ENCODE peak calls at places on chromosomes 12 and 14, in ten cellular contexts. Y, J, T, M, V, X, L, K, A and S are unnamed samples.
A peak's percentile ranks its signal among the peaks of the same experiment; 100 is the strongest.

GRCh38 chr12:7642876-7643309 is 22.8 kb downstream of the APOBEC1 start:
- DNase-seq in M (no peak), V (no peak), Y (no peak), K (peak; percentile 3), J (no peak), A (no peak), X (no peak), L (no peak), T (peak; percentile 37), S (peak; percentile 47)

GRCh38 chr12:13780453-13780852 is 200.9 kb downstream of the GRIN2B start:
- DNase-seq in X (no peak), V (no peak), L (no peak), T (no peak), J (no peak), A (no peak), Y (no peak), K (no peak), M (no peak), S (no peak)

GRCh38 chr14:81970307-81970706 is 436.7 kb upstream of the SEL1L start:
- DNase-seq in L (no peak), J (no peak), Y (no peak), K (no peak), A (no peak), V (no peak), T (no peak), M (no peak), X (no peak), S (no peak)

GRCh38 chr12:80196419-80196818 is 97.1 kb downstream of the OTOGL start:
- DNase-seq in Y (no peak), K (no peak), X (no peak), V (no peak), T (no peak), M (no peak), J (no peak), L (no peak), A (no peak), S (no peak)

GRCh38 chr12:19706936-19707335 is 267.6 kb downstream of the AEBP2 start:
- DNase-seq in Y (no peak), V (no peak), A (no peak), K (no peak), J (no peak), T (no peak), X (no peak), M (no peak), L (no peak), S (no peak)

GRCh38 chr12:121038861-121039654 is at the start of gene OASL:
- DNase-seq in T (peak; percentile 68), M (no peak), X (no peak), V (no peak), K (peak; percentile 20), Y (no peak), A (peak; percentile 77), L (no peak), J (no peak), S (peak; percentile 49)

GRCh38 chr14:78291958-78292357 is 121.8 kb downstream of the NRXN3 start:
- DNase-seq in L (no peak), Y (no peak), K (no peak), M (no peak), J (no peak), X (no peak), A (no peak), T (no peak), V (no peak), S (no peak)

GRCh38 chr12:13566286-13566685 is 369.8 kb downstream of the EMP1 start:
- DNase-seq in X (no peak), J (no peak), T (peak; percentile 43), K (no peak), M (no peak), Y (no peak), L (no peak), V (no peak), A (no peak), S (no peak)

GRCh38 chr12:64680235-64680634 is 69.9 kb downstream of the RASSF3 start:
- DNase-seq in Y (no peak), V (peak; percentile 32), T (no peak), L (no peak), K (no peak), J (no peak), A (no peak), X (no peak), M (no peak), S (peak; percentile 77)

GRCh38 chr12:33994857-33995808 is 27.2 kb upstream of the ALG10 start:
- DNase-seq in T (no peak), M (no peak), L (no peak), X (no peak), Y (no peak), V (no peak), J (no peak), K (no peak), A (no peak), S (no peak)

GRCh38 chr12:18054925-18055324 is 35.1 kb downstream of the RERGL start:
- DNase-seq in M (no peak), X (no peak), L (no peak), A (no peak), Y (no peak), T (no peak), J (no peak), K (no peak), V (no peak), S (no peak)

GRCh38 chr12:50087995-50088394 is 2.9 kb downstream of the SMARCD1 start:
- DNase-seq in X (no peak), L (no peak), A (no peak), V (no peak), K (peak; percentile 87), J (no peak), M (no peak), Y (no peak), T (peak; percentile 91), S (no peak)

GRCh38 chr14:94559638-94560290 is 1.5 kb upstream of the SERPINA4 start:
- DNase-seq in J (no peak), K (no peak), M (no peak), Y (no peak), L (no peak), T (no peak), X (no peak), A (no peak), V (no peak), S (no peak)

DNA sequence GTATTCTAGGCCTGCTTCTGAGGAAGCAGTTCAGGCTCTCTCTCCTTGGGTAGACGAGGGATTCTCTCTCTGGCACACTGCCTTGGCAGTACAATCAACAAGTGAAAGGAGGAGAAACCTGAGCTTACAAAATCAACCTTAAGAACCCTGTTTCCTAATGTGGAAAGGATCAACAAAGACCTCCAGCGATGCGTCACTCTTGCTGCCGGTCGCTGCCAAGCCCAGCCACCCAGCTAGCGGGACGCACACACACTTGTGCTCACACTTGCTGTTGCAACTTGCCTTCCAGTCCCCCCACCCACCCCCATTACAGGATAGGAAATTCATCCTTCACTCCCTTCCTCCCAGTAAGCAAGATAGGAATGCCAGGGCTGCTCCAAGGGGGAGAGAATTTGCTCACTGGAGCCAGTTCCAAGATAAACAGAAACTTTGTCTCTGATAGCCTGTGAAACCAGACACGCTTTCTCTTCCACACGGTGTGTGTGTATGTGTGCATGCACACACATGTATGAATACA is 144.3 kb downstream of the BCL11B start:
- DNase-seq in K (no peak), A (peak; percentile 18), L (no peak), M (no peak), V (peak; percentile 38), Y (peak; percentile 68), J (no peak), X (no peak), T (no peak), S (no peak)
- H3K4me3 ChIP-seq in K (no peak overlapping the region), A (no peak overlapping the region), L (no peak overlapping the region), M (no peak overlapping the region), V (no peak overlapping the region), Y (no peak overlapping the region), J (no peak overlapping the region), X (no peak overlapping the region), T (no peak overlapping the region), S (no peak overlapping the region)

GRCh38 chr12:108765289-108765764 is 34.0 kb upstream of the CORO1C start:
- DNase-seq in K (no peak), M (no peak), A (no peak), L (no peak), Y (no peak), T (no peak), V (peak; percentile 65), J (no peak), X (no peak), S (no peak)
- H3K4me1 ChIP-seq in K (no peaks in the 10 kb centered on the region), M (peaks cover 6% of the 10 kb centered on the region), A (peaks cover 7% of the 10 kb centered on the region), L (peaks cover 9% of the 10 kb centered on the region), Y (no peaks in the 10 kb centered on the region), T (no peaks in the 10 kb centered on the region), V (peaks cover 2% of the 10 kb centered on the region), J (no peaks in the 10 kb centered on the region), X (peaks cover 11% of the 10 kb centered on the region), S (no peaks in the 10 kb centered on the region)

DNA sequence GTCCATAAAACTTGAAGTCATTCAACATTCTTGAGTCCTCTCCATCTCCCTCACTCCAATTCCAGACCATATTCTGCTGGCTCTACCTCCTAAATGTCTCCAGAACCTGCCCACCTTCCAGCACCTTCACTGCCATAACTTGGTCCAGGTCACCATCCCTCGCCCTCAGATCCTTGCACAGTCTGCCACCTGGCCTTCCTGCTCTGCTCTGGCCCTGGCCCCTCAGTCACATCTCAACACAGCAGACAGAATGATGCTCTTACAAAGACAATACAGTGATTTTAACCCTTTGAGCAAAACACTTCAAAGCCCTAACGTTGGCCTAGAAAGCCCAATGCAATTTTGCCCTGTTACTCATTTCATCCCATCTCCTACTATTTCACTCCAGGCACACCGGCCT is 81.8 kb upstream of the PDZRN4 start:
- DNase-seq in X (no peak), J (no peak), K (no peak), V (no peak), A (no peak), Y (no peak), M (no peak), T (no peak), L (no peak), S (no peak)
- H3K4me3 ChIP-seq in X (no peak overlapping the region), J (no peak overlapping the region), K (no peak overlapping the region), V (no peak overlapping the region), A (no peak overlapping the region), Y (no peak overlapping the region), M (no peak overlapping the region), T (no peak overlapping the region), L (no peak overlapping the region), S (no peak overlapping the region)

GRCh38 chr12:54358620-54358944 is 5.7 kb downstream of the GPR84 start:
- DNase-seq in L (no peak), T (peak; percentile 52), Y (peak; percentile 44), X (no peak), A (no peak), V (no peak), M (peak; percentile 29), J (no peak), K (no peak), S (no peak)

GRCh38 chr12:54355104-54355815 is 9.0 kb downstream of the GPR84 start:
- DNase-seq in X (no peak), J (no peak), V (peak; percentile 72), L (no peak), T (no peak), Y (no peak), M (peak; percentile 82), A (no peak), K (no peak), S (no peak)

GRCh38 chr12:54357802-54358619 is 6.3 kb downstream of the GPR84 start:
- DNase-seq in A (no peak), J (no peak), Y (no peak), X (no peak), T (peak; percentile 64), M (no peak), L (no peak), K (peak; percentile 47), V (peak; percentile 78), S (no peak)

GRCh38 chr12:54356951-54357356 is 7.3 kb downstream of the GPR84 start:
- DNase-seq in M (no peak), K (no peak), Y (no peak), L (no peak), A (no peak), T (no peak), X (no peak), J (no peak), V (peak; percentile 74), S (no peak)

GRCh38 chr12:54356228-54356627 is 8.1 kb downstream of the GPR84 start:
- DNase-seq in L (no peak), J (no peak), V (no peak), T (no peak), Y (no peak), A (no peak), K (no peak), X (no peak), M (no peak), S (no peak)
- H3K4me1 ChIP-seq in L (peaks cover 29% of the 10 kb centered on the region), J (peaks cover 35% of the 10 kb centered on the region), V (peaks cover 39% of the 10 kb centered on the region), T (peaks cover 42% of the 10 kb centered on the region), Y (peaks cover 32% of the 10 kb centered on the region), A (peaks cover 43% of the 10 kb centered on the region), K (peaks cover 27% of the 10 kb centered on the region), X (peaks cover 34% of the 10 kb centered on the region), M (peaks cover 63% of the 10 kb centered on the region), S (peaks cover 14% of the 10 kb centered on the region)